ENCODE peak calls at places on chromosome 7, in six cellular contexts. K is HCT116, B is mammary epithelial cell, P is colonic mucosa, V is sigmoid colon, E is thoracic aorta. A is an unnamed sample. For H3K4me1, the result is how much of the 10 kb centered on the place peaks cover.

GRCh38 chr7:142557971-142558582 is 191.2 kb upstream of the PRSS1 start:
- DNase-seq in P (peak), B (peak), V (no peak), E (no peak), K (peak), A (peak)

GRCh38 chr7:305410-306151 is 15.6 kb downstream of the FOXL3 start:
- DNase-seq in E (no peak), P (no peak), V (peak), B (no peak), K (no peak), A (no peak)

GRCh38 chr7:4738711-4739527 is 36.5 kb upstream of the AP5Z1 start:
- DNase-seq in V (peak), B (no peak), E (peak), P (no peak), K (peak), A (peak)

GRCh38 chr7:153088601-153089000 is 329.0 kb downstream of the ACTR3B start:
- DNase-seq in E (no peak), B (no peak), K (no peak), V (no peak), P (no peak), A (no peak)

GRCh38 chr7:41771717-41772116 is 68.8 kb upstream of the INHBA start:
- DNase-seq in V (no peak), P (no peak), B (no peak), K (no peak), E (no peak), A (no peak)

GRCh38 chr7:18064242-18064838 is 36.7 kb upstream of the PRPS1L1 start:
- DNase-seq in B (peak), K (no peak), P (peak), V (no peak), E (no peak), A (peak)

GRCh38 chr7:31114593-31115343 is 62.7 kb downstream of the ADCYAP1R1 start:
- DNase-seq in P (no peak), E (no peak), K (no peak), V (no peak), B (peak), A (peak)

GRCh38 chr7:24756545-24756988 is 697 bp downstream of the GSDME start:
- DNase-seq in B (no peak), P (no peak), E (no peak), V (no peak), K (no peak), A (peak)

GRCh38 chr7:17713584-17713983 is 226.7 kb downstream of the SNX13 start:
- DNase-seq in B (no peak), K (no peak), E (no peak), V (no peak), P (no peak), A (no peak)

GRCh38 chr7:72467237-72467636 is 55.1 kb upstream of the CALN1 start:
- DNase-seq in K (no peak), E (no peak), P (no peak), B (no peak), V (no peak), A (no peak)

GRCh38 chr7:67414858-67415257 is 418.2 kb downstream of the TYW1 start:
- DNase-seq in K (no peak), E (no peak), P (no peak), B (no peak), V (no peak), A (no peak)

GRCh38 chr7:71630521-71630920 is 498.6 kb downstream of the GALNT17 start:
- DNase-seq in E (no peak), P (no peak), K (no peak), V (no peak), B (no peak), A (no peak)

GRCh38 chr7:102415685-102416225 is 17.6 kb upstream of the ORAI2 start:
- DNase-seq in P (no peak), V (no peak), K (no peak), E (no peak), B (no peak), A (no peak)

GRCh38 chr7:14085901-14086300 is 96.4 kb upstream of the ETV1 start:
- DNase-seq in B (no peak), E (no peak), P (no peak), V (no peak), K (peak), A (no peak)

GRCh38 chr7:5083291-5083690 is 37.6 kb downstream of the RBAK start:
- DNase-seq in V (no peak), B (no peak), P (no peak), K (no peak), E (no peak), A (no peak)

GRCh38 chr7:149732111-149732561 is 41.3 kb downstream of the ZNF467 start:
- DNase-seq in K (no peak), B (no peak), E (no peak), V (no peak), P (no peak), A (no peak)

GRCh38 chr7:110534241-110534931 is 556.5 kb upstream of the LRRN3 start:
- DNase-seq in K (no peak), V (no peak), E (no peak), P (no peak), B (peak), A (peak)

GRCh38 chr7:25216837-25217236 is 11.4 kb downstream of the NPVF start:
- DNase-seq in V (no peak), K (peak), P (no peak), E (no peak), B (peak), A (peak)

GRCh38 chr7:80949449-80949848 is 30.6 kb upstream of the SEMA3C start:
- DNase-seq in P (no peak), E (no peak), V (no peak), K (no peak), B (no peak), A (no peak)

GRCh38 chr7:4655311-4655710 is 26.8 kb upstream of the FOXK1 start:
- DNase-seq in E (no peak), V (no peak), B (peak), K (no peak), P (no peak), A (no peak)

GRCh38 chr7:134645935-134646334 is 718 bp upstream of the BPGM start:
- DNase-seq in V (no peak), E (no peak), K (no peak), P (no peak), B (no peak), A (peak)

GRCh38 chr7:158093156-158093796 is 494.3 kb downstream of the PTPRN2 start:
- DNase-seq in V (peak), E (no peak), K (no peak), P (no peak), B (no peak), A (no peak)

GRCh38 chr7:53602817-53603418 is 567.5 kb downstream of the POM121L12 start:
- DNase-seq in K (no peak), P (no peak), E (no peak), V (no peak), B (peak), A (no peak)

GRCh38 chr7:12138421-12138820 is 72.7 kb upstream of the TMEM106B start:
- DNase-seq in E (no peak), P (no peak), V (no peak), K (no peak), B (no peak), A (no peak)

GRCh38 chr7:117995850-117996650 is 122.8 kb upstream of the CTTNBP2 start:
- DNase-seq in V (no peak), E (no peak), B (peak), P (no peak), K (no peak), A (no peak)

GRCh38 chr7:90271753-90272152 is 26.8 kb downstream of the CFAP69 start:
- DNase-seq in P (no peak), V (no peak), E (no peak), K (no peak), B (peak), A (no peak)

GRCh38 chr7:151686016-151686766 is 166.5 kb upstream of the RHEB start:
- DNase-seq in V (peak), P (no peak), K (no peak), E (no peak), B (no peak), A (peak)

GRCh38 chr7:107920048-107920772 is 29.2 kb downstream of the DLD start:
- DNase-seq in V (no peak), E (no peak), P (no peak), B (no peak), K (no peak), A (no peak)

GRCh38 chr7:158816995-158817394 is 12.3 kb downstream of the ESYT2 start:
- DNase-seq in P (peak), K (no peak), V (no peak), B (peak), E (no peak), A (peak)

GRCh38 chr7:102891693-102892261 is 21.0 kb upstream of the LRRC17 start:
- DNase-seq in B (peak), K (no peak), E (peak), V (peak), P (no peak), A (peak)

GRCh38 chr7:65722361-65722792 is 150.5 kb upstream of the VKORC1L1 start:
- DNase-seq in P (peak), V (peak), K (peak), E (no peak), B (peak), A (peak)

GRCh38 chr7:134040988-134041387 is 86.2 kb upstream of the LRGUK start:
- DNase-seq in E (no peak), K (no peak), V (no peak), P (no peak), B (no peak), A (no peak)

GRCh38 chr7:41045556-41046123 is 657.2 kb downstream of the INHBA start:
- DNase-seq in V (no peak), E (no peak), P (peak), B (peak), K (peak), A (peak)

GRCh38 chr7:151251328-151251925 is 2.9 kb upstream of the SMARCD3 start:
- DNase-seq in E (no peak), P (no peak), V (peak), B (peak), K (no peak), A (peak)

GRCh38 chr7:69640925-69641594 is 42.8 kb downstream of the AUTS2 start:
- DNase-seq in B (no peak), E (no peak), K (no peak), P (no peak), V (no peak), A (no peak)

GRCh38 chr7:150874401-150875198 is 22.3 kb downstream of the AOC1 start:
- DNase-seq in B (no peak), K (no peak), V (no peak), P (no peak), E (no peak), A (no peak)

GRCh38 chr7:73828107-73828803 is 2.5 kb upstream of the CLDN4 start:
- DNase-seq in P (peak), V (no peak), K (peak), E (no peak), B (peak), A (peak)

GRCh38 chr7:66964391-66964790 is 31.0 kb downstream of the SBDS start:
- DNase-seq in P (no peak), K (no peak), V (no peak), B (no peak), E (no peak), A (peak)

GRCh38 chr7:77327067-77327931 is 88.8 kb downstream of the GSAP start:
- DNase-seq in V (peak), K (no peak), B (peak), E (no peak), P (no peak), A (peak)

GRCh38 chr7:45985902-45986301 is 64.8 kb upstream of the IGFBP3 start:
- DNase-seq in B (peak), V (no peak), P (no peak), K (no peak), E (no peak), A (no peak)

GRCh38 chr7:130489140-130489967 is 2.5 kb upstream of the MEST start:
- DNase-seq in V (no peak), B (no peak), P (no peak), E (no peak), K (no peak), A (peak)

GRCh38 chr7:130490287-130490686 is 1.6 kb upstream of the MEST start:
- DNase-seq in P (no peak), B (no peak), E (no peak), V (no peak), K (no peak), A (no peak)

GRCh38 chr7:130486114-130486962 is 5.5 kb upstream of the MEST start:
- DNase-seq in E (no peak), K (peak), P (peak), V (peak), B (no peak), A (peak)

GRCh38 chr7:130486963-130487324 is 4.9 kb upstream of the MEST start:
- DNase-seq in E (no peak), B (no peak), P (no peak), V (no peak), K (no peak), A (no peak)

GRCh38 chr7:130488376-130489139 is 3.3 kb upstream of the MEST start:
- DNase-seq in V (no peak), P (no peak), B (no peak), E (no peak), K (no peak), A (no peak)
- H3K27ac ChIP-seq in V (no peak), P (no peak), B (no peak), E (no peak), K (no peak), A (peak)

DNA sequence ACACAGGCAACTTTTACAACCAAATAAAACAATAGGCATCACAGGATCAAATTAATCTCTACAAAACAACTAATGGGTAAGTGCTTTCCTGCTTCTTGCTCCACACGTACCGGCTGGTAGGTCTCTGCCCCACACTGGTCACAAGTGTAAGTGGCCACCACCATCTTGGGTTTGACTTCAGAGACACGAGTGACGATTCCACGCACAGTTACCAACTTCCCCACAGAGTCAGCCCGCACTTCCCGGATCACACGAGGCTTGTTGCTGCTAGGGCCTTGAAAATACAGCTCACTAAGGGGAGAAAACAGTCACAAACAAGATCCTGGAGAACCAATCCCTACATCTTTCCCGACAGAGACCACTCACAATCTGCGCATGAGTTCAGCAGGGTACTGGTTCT is 2.3 kb downstream of the MCM7 start:
- DNase-seq in P (no peak), B (no peak), V (no peak), E (no peak), K (no peak), A (no peak)
- H3K4me3 ChIP-seq in P (no peak), B (no peak), V (no peak), E (no peak), K (no peak), A (no peak)

GRCh38 chr7:43650457-43651052 is 67.6 kb downstream of the STK17A start:
- DNase-seq in K (no peak), E (no peak), V (no peak), B (no peak), P (no peak), A (no peak)
- H3K4me1 ChIP-seq in K (half or more), E (half or more), V (under half), B (half or more), P (under half), A (under half)

GRCh38 chr7:50412958-50413357 is 37.2 kb downstream of the FIGNL1 start:
- DNase-seq in V (no peak), P (no peak), E (no peak), K (no peak), B (no peak), A (no peak)
- H3K27ac ChIP-seq in V (no peak), P (no peak), E (no peak), K (no peak), B (no peak), A (no peak)

GRCh38 chr7:39130740-39131538 is 153.2 kb downstream of the POU6F2 start:
- DNase-seq in V (no peak), B (no peak), E (no peak), P (no peak), K (no peak), A (no peak)
- H3K4me3 ChIP-seq in V (no peak), B (no peak), E (no peak), P (no peak), K (no peak), A (no peak)

GRCh38 chr7:47786557-47787248 is 161.6 kb downstream of the PKD1L1 start:
- DNase-seq in P (peak), E (peak), B (peak), V (peak), K (peak), A (peak)
- H3K4me1 ChIP-seq in P (under half), E (under half), B (half or more), V (under half), K (half or more), A (under half)

DNA sequence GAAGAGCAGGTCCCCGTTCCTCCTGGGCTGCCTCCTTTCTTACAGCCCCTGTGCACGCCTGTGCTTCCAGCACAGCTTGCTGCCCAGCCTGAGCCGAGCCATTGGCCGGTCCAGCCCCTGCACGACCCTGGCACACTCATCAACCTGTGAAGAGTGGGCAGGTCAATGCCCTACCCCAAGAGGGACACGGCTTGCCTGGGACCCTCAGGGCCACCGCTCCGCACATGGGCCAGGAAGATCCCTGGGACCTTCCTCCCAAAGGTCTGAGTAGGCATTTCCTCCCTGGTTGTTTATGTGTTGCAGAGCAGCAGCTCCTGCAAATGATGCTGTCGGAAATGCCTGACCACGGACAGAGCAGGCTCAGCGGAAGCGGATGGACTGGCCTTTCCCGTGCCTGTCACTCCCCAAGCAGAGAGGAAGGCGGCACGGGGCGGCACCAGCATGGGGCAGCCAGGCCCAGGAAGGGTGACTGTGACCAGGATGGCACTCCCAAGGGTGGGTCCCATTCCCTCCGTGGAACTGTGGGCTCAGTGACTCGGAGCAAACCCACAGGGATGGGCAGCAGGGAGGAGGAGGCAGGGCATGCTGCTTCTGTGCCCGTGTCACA is 252.5 kb downstream of the TNS3 start:
- DNase-seq in V (no peak), P (no peak), E (no peak), K (no peak), B (no peak), A (no peak)
- H3K27ac ChIP-seq in V (peak), P (no peak), E (peak), K (no peak), B (no peak), A (peak)

GRCh38 chr7:27141591-27142561 is 1.6 kb downstream of the HOXA5 start:
- DNase-seq in K (no peak), P (peak), V (no peak), E (no peak), B (peak), A (no peak)
- H3K4me3 ChIP-seq in K (no peak), P (peak), V (peak), E (peak), B (peak), A (peak)

GRCh38 chr7:2759736-2760097 is 71.7 kb downstream of the AMZ1 start:
- DNase-seq in V (no peak), P (no peak), B (no peak), E (no peak), K (no peak), A (no peak)

GRCh38 chr7:2758673-2759603 is 70.9 kb downstream of the AMZ1 start:
- DNase-seq in V (no peak), E (no peak), P (no peak), B (no peak), K (no peak), A (no peak)

GRCh38 chr7:2760098-2760889 is 72.3 kb downstream of the AMZ1 start:
- DNase-seq in K (peak), E (no peak), P (peak), B (no peak), V (peak), A (peak)

GRCh38 chr7:2757361-2757903 is 69.4 kb downstream of the AMZ1 start:
- DNase-seq in V (peak), K (peak), P (no peak), E (peak), B (peak), A (peak)

DNA sequence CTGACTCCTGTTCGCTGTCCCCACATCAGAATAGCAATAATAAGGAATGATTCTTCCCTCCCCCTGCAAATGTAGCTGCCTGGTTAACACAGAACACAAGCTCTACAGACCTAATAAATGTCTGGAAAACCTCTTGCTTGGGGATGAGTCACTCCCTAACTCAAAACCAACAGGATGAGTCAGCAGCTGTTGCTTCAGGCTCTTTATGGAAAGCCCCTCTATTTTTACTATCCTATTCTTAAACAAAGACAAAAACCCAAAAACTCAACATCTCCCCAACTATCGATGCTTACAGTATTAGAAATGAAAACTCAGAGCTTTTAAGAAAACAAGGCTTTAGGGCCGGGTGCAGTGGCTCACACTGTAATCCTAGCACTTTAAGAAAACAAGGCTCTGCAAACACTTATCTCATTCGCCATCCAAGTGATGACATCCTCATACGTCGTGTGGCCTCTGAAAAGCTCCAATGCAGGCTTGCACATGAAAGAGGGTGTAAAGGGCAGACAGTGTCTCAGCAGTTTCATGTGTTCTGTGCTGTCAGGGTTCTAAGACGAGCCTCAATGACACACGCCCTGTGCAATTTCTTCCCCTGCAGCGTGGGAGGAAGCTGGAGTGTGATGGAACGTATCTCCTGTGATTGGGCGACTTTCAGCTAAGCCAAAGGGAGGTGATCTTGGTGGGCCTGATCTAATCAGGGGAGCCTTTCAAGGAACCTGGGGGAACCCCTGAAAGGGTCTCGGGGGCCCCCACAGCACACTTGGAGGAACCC is 70.1 kb downstream of the AMZ1 start:
- DNase-seq in E (no peak), P (peak), B (peak), V (peak), K (peak), A (peak)
- H3K4me1 ChIP-seq in E (under half), P (under half), B (under half), V (under half), K (under half), A (under half)